ENCODE peak calls at places on chromosomes 3 and 15, in seven cellular contexts. One of them, this sample, is unnamed.

GRCh38 chr3:52218953-52219650 is 6.3 kb downstream of the TLR9 start:
- DNase-seq in body of pancreas: no peak
- DNase-seq in BE2C: no peak
- DNase-seq in A549: no peak
- DNase-seq in pancreas: no peak
- DNase-seq in lung: no peak
- DNase-seq in fibroblast of lung: no peak
- DNase-seq in this sample: no peak

GRCh38 chr3:33196538-33196937 is 22.1 kb downstream of the SUSD5 start:
- DNase-seq in body of pancreas: no peak
- DNase-seq in BE2C: no peak
- DNase-seq in A549: no peak
- DNase-seq in pancreas: no peak
- DNase-seq in lung: no peak
- DNase-seq in fibroblast of lung: no peak
- DNase-seq in this sample: no peak

GRCh38 chr3:195224980-195225580 is 45.9 kb downstream of the XXYLT1 start:
- DNase-seq in body of pancreas: no peak
- DNase-seq in BE2C: no peak
- DNase-seq in A549: no peak
- DNase-seq in pancreas: no peak
- DNase-seq in lung: no peak
- DNase-seq in fibroblast of lung: no peak
- DNase-seq in this sample: no peak

GRCh38 chr3:160879859-160880258 is 123.8 kb downstream of the PPM1L start:
- DNase-seq in body of pancreas: no peak
- DNase-seq in BE2C: no peak
- DNase-seq in A549: no peak
- DNase-seq in pancreas: no peak
- DNase-seq in lung: no peak
- DNase-seq in fibroblast of lung: no peak
- DNase-seq in this sample: no peak

GRCh38 chr15:26200427-26200826 is 337.3 kb upstream of the ATP10A start:
- DNase-seq in body of pancreas: no peak
- DNase-seq in BE2C: no peak
- DNase-seq in A549: no peak
- DNase-seq in pancreas: no peak
- DNase-seq in lung: no peak
- DNase-seq in fibroblast of lung: no peak
- DNase-seq in this sample: no peak

GRCh38 chr15:51801391-51801835 is 28.0 kb upstream of the TMOD3 start:
- DNase-seq in body of pancreas: peak; percentile 23
- DNase-seq in BE2C: peak; percentile 89
- DNase-seq in A549: peak; percentile 62
- DNase-seq in pancreas: no peak
- DNase-seq in lung: no peak
- DNase-seq in fibroblast of lung: peak; percentile 50
- DNase-seq in this sample: no peak

GRCh38 chr3:35675206-35675605 is 35.9 kb downstream of the ARPP21 start:
- DNase-seq in body of pancreas: no peak
- DNase-seq in BE2C: no peak
- DNase-seq in A549: no peak
- DNase-seq in pancreas: no peak
- DNase-seq in lung: no peak
- DNase-seq in fibroblast of lung: peak; percentile 6
- DNase-seq in this sample: no peak

GRCh38 chr15:45640610-45641009 is 5.8 kb downstream of the SQOR start:
- DNase-seq in body of pancreas: no peak
- DNase-seq in BE2C: no peak
- DNase-seq in A549: peak; percentile 44
- DNase-seq in pancreas: no peak
- DNase-seq in lung: no peak
- DNase-seq in fibroblast of lung: peak; percentile 90
- DNase-seq in this sample: no peak

GRCh38 chr3:101902041-101902440 is 52.7 kb downstream of the NFKBIZ start:
- DNase-seq in body of pancreas: no peak
- DNase-seq in BE2C: no peak
- DNase-seq in A549: peak; percentile 21
- DNase-seq in pancreas: no peak
- DNase-seq in lung: no peak
- DNase-seq in fibroblast of lung: peak; percentile 88
- DNase-seq in this sample: no peak

GRCh38 chr3:42247576-42248027 is 18.4 kb downstream of the CCK start:
- DNase-seq in body of pancreas: peak; percentile 72
- DNase-seq in BE2C: peak; percentile 27
- DNase-seq in A549: peak; percentile 25
- DNase-seq in pancreas: peak; percentile 45
- DNase-seq in lung: peak; percentile 59
- DNase-seq in fibroblast of lung: peak; percentile 36
- DNase-seq in this sample: no peak

GRCh38 chr3:190677001-190677400 is 163.1 kb downstream of the IL1RAP start:
- DNase-seq in body of pancreas: no peak
- DNase-seq in BE2C: no peak
- DNase-seq in A549: no peak
- DNase-seq in pancreas: no peak
- DNase-seq in lung: no peak
- DNase-seq in fibroblast of lung: peak; percentile 50
- DNase-seq in this sample: no peak

GRCh38 chr15:66072616-66073361 is 180.8 kb downstream of the MEGF11 start:
- DNase-seq in body of pancreas: peak; percentile 45
- DNase-seq in BE2C: no peak
- DNase-seq in A549: no peak
- DNase-seq in pancreas: no peak
- DNase-seq in lung: no peak
- DNase-seq in fibroblast of lung: peak; percentile 33
- DNase-seq in this sample: peak; percentile 52

GRCh38 chr15:39898317-39898716 is 21.7 kb downstream of the GPR176 start:
- DNase-seq in body of pancreas: no peak
- DNase-seq in BE2C: no peak
- DNase-seq in A549: no peak
- DNase-seq in pancreas: no peak
- DNase-seq in lung: no peak
- DNase-seq in fibroblast of lung: no peak
- DNase-seq in this sample: no peak

GRCh38 chr3:12230406-12230805 is 58.5 kb upstream of the PPARG start:
- DNase-seq in body of pancreas: no peak
- DNase-seq in BE2C: no peak
- DNase-seq in A549: no peak
- DNase-seq in pancreas: no peak
- DNase-seq in lung: no peak
- DNase-seq in fibroblast of lung: no peak
- DNase-seq in this sample: no peak

GRCh38 chr15:52678468-52679231 is 538 bp downstream of the ATOSA start:
- DNase-seq in body of pancreas: peak; percentile 94
- DNase-seq in BE2C: peak; percentile 62
- DNase-seq in A549: peak; percentile 40
- DNase-seq in pancreas: peak; percentile 91
- DNase-seq in lung: peak; percentile 67
- DNase-seq in fibroblast of lung: peak; percentile 71
- DNase-seq in this sample: peak; percentile 85

GRCh38 chr15:101551696-101552591 is 62.4 kb upstream of the PCSK6 start:
- DNase-seq in body of pancreas: no peak
- DNase-seq in BE2C: no peak
- DNase-seq in A549: no peak
- DNase-seq in pancreas: no peak
- DNase-seq in lung: no peak
- DNase-seq in fibroblast of lung: no peak
- DNase-seq in this sample: no peak

GRCh38 chr15:80152896-80153876 is at the start of gene FAH:
- DNase-seq in body of pancreas: peak; percentile 42
- DNase-seq in BE2C: no peak
- DNase-seq in A549: no peak
- DNase-seq in pancreas: peak; percentile 38
- DNase-seq in lung: peak; percentile 70
- DNase-seq in fibroblast of lung: peak; percentile 62
- DNase-seq in this sample: peak; percentile 38

GRCh38 chr3:69226071-69226470 is 103.7 kb upstream of the LMOD3 start:
- DNase-seq in body of pancreas: no peak
- DNase-seq in BE2C: no peak
- DNase-seq in A549: no peak
- DNase-seq in pancreas: no peak
- DNase-seq in lung: no peak
- DNase-seq in fibroblast of lung: no peak
- DNase-seq in this sample: no peak

GRCh38 chr3:185283374-185283935 is 29.6 kb upstream of the EHHADH start:
- DNase-seq in body of pancreas: no peak
- DNase-seq in BE2C: no peak
- DNase-seq in A549: peak; percentile 24
- DNase-seq in pancreas: no peak
- DNase-seq in lung: no peak
- DNase-seq in fibroblast of lung: peak; percentile 52
- DNase-seq in this sample: no peak

GRCh38 chr15:71753346-71753745 is 57.0 kb upstream of the NR2E3 start:
- DNase-seq in body of pancreas: no peak
- DNase-seq in BE2C: no peak
- DNase-seq in A549: no peak
- DNase-seq in pancreas: no peak
- DNase-seq in lung: no peak
- DNase-seq in fibroblast of lung: peak; percentile 30
- DNase-seq in this sample: no peak

GRCh38 chr15:25247418-25248030 is 191.3 kb downstream of the UBE3A start:
- DNase-seq in body of pancreas: no peak
- DNase-seq in BE2C: no peak
- DNase-seq in A549: no peak
- DNase-seq in pancreas: no peak
- DNase-seq in lung: no peak
- DNase-seq in fibroblast of lung: no peak
- DNase-seq in this sample: no peak

GRCh38 chr3:156536524-156537316 is 18.2 kb downstream of the SSR3 start:
- DNase-seq in body of pancreas: no peak
- DNase-seq in BE2C: no peak
- DNase-seq in A549: no peak
- DNase-seq in pancreas: no peak
- DNase-seq in lung: no peak
- DNase-seq in fibroblast of lung: peak; percentile 82
- DNase-seq in this sample: no peak

GRCh38 chr3:45783667-45784066 is 12.7 kb downstream of the SLC6A20 start:
- DNase-seq in body of pancreas: no peak
- DNase-seq in BE2C: no peak
- DNase-seq in A549: no peak
- DNase-seq in pancreas: no peak
- DNase-seq in lung: no peak
- DNase-seq in fibroblast of lung: no peak
- DNase-seq in this sample: no peak

GRCh38 chr15:29278436-29279099 is 8.9 kb upstream of the NSMCE3 start:
- DNase-seq in body of pancreas: no peak
- DNase-seq in BE2C: no peak
- DNase-seq in A549: no peak
- DNase-seq in pancreas: no peak
- DNase-seq in lung: no peak
- DNase-seq in fibroblast of lung: peak; percentile 95
- DNase-seq in this sample: no peak

GRCh38 chr3:23710555-23710954 is 95.2 kb upstream of the UBE2E1 start:
- DNase-seq in body of pancreas: peak; percentile 28
- DNase-seq in BE2C: no peak
- DNase-seq in A549: no peak
- DNase-seq in pancreas: no peak
- DNase-seq in lung: no peak
- DNase-seq in fibroblast of lung: peak; percentile 84
- DNase-seq in this sample: no peak

GRCh38 chr15:47737424-47737823 is 20.1 kb downstream of the SEMA6D start:
- DNase-seq in body of pancreas: no peak
- DNase-seq in BE2C: no peak
- DNase-seq in A549: no peak
- DNase-seq in pancreas: no peak
- DNase-seq in lung: no peak
- DNase-seq in fibroblast of lung: no peak
- DNase-seq in this sample: no peak
- H3K4me1 ChIP-seq in body of pancreas: peaks cover 12% of the 10 kb centered on the region
- H3K4me1 ChIP-seq in BE2C: no peaks in the 10 kb centered on the region
- H3K4me1 ChIP-seq in A549: no peaks in the 10 kb centered on the region
- H3K4me1 ChIP-seq in pancreas: peaks cover 8% of the 10 kb centered on the region
- H3K4me1 ChIP-seq in lung: no peaks in the 10 kb centered on the region
- H3K4me1 ChIP-seq in fibroblast of lung: peaks cover 2% of the 10 kb centered on the region
- H3K4me1 ChIP-seq in this sample: no peaks in the 10 kb centered on the region

DNA sequence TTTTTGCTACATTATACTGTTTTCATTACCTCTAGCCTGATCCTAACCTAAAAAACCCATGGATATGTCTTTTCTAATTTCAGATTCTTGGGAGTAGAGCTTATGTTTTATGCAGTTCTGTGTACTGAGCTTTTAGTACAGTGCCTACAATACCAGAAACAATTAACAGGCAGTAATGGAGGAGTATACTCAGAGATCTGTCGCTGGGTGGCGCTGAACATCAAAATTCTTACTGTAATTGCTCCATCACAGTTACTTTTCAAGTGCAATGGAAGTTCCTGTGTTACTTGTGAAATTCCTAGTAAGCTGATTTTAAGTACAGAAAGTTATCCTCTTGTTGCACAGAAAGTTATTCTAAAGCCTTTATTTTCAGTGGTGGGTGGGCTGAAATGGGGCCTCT is 66.9 kb downstream of the RNF13 start:
- DNase-seq in body of pancreas: peak; percentile 46
- DNase-seq in BE2C: peak; percentile 78
- DNase-seq in A549: peak; percentile 8
- DNase-seq in pancreas: no peak
- DNase-seq in lung: peak; percentile 66
- DNase-seq in fibroblast of lung: peak; percentile 53
- DNase-seq in this sample: no peak
- TF ChIP-seq CTCF in body of pancreas: peak; percentile 27
- TF ChIP-seq CTCF in BE2C: peak; percentile 84
- TF ChIP-seq CTCF in A549: peak; percentile 69
- TF ChIP-seq CTCF in pancreas: peak; percentile 12
- TF ChIP-seq CTCF in lung: no peak
- TF ChIP-seq CTCF in fibroblast of lung: peak; percentile 73
- TF ChIP-seq CTCF in this sample: peak; percentile 75

GRCh38 chr3:36909666-36910065 is 35.2 kb downstream of the TRANK1 start:
- DNase-seq in body of pancreas: no peak
- DNase-seq in BE2C: no peak
- DNase-seq in A549: no peak
- DNase-seq in pancreas: no peak
- DNase-seq in lung: no peak
- DNase-seq in fibroblast of lung: no peak
- DNase-seq in this sample: no peak
- H3K4me1 ChIP-seq in body of pancreas: no peaks in the 10 kb centered on the region
- H3K4me1 ChIP-seq in BE2C: no peaks in the 10 kb centered on the region
- H3K4me1 ChIP-seq in A549: peaks cover 20% of the 10 kb centered on the region
- H3K4me1 ChIP-seq in pancreas: no peaks in the 10 kb centered on the region
- H3K4me1 ChIP-seq in lung: peaks cover 12% of the 10 kb centered on the region
- H3K4me1 ChIP-seq in fibroblast of lung: peaks cover 14% of the 10 kb centered on the region
- H3K4me1 ChIP-seq in this sample: peaks cover 13% of the 10 kb centered on the region

GRCh38 chr3:188053710-188054379 is 100.1 kb upstream of the LPP start:
- DNase-seq in body of pancreas: no peak
- DNase-seq in BE2C: no peak
- DNase-seq in A549: no peak
- DNase-seq in pancreas: no peak
- DNase-seq in lung: no peak
- DNase-seq in fibroblast of lung: no peak
- DNase-seq in this sample: no peak

GRCh38 chr3:188051801-188052228 is 102.1 kb upstream of the LPP start:
- DNase-seq in body of pancreas: no peak
- DNase-seq in BE2C: no peak
- DNase-seq in A549: no peak
- DNase-seq in pancreas: no peak
- DNase-seq in lung: no peak
- DNase-seq in fibroblast of lung: peak; percentile 69
- DNase-seq in this sample: no peak

GRCh38 chr3:188052966-188053340 is 101.0 kb upstream of the LPP start:
- DNase-seq in body of pancreas: no peak
- DNase-seq in BE2C: no peak
- DNase-seq in A549: no peak
- DNase-seq in pancreas: no peak
- DNase-seq in lung: no peak
- DNase-seq in fibroblast of lung: no peak
- DNase-seq in this sample: no peak

GRCh38 chr3:188049890-188050530 is 103.9 kb upstream of the LPP start:
- DNase-seq in body of pancreas: no peak
- DNase-seq in BE2C: no peak
- DNase-seq in A549: no peak
- DNase-seq in pancreas: no peak
- DNase-seq in lung: no peak
- DNase-seq in fibroblast of lung: no peak
- DNase-seq in this sample: no peak

GRCh38 chr3:188052229-188052965 is 101.6 kb upstream of the LPP start:
- DNase-seq in body of pancreas: peak; percentile 57
- DNase-seq in BE2C: peak; percentile 19
- DNase-seq in A549: no peak
- DNase-seq in pancreas: peak; percentile 48
- DNase-seq in lung: peak; percentile 47
- DNase-seq in fibroblast of lung: peak; percentile 86
- DNase-seq in this sample: no peak
- TF ChIP-seq CTCF in body of pancreas: peak; percentile 36
- TF ChIP-seq CTCF in BE2C: peak; percentile 19
- TF ChIP-seq CTCF in A549: no peak
- TF ChIP-seq CTCF in pancreas: no peak
- TF ChIP-seq CTCF in lung: no peak
- TF ChIP-seq CTCF in fibroblast of lung: peak; percentile 32
- TF ChIP-seq CTCF in this sample: no peak